ENCODE peak calls at places on chromosomes 5 and 9, in six cellular contexts. C, A, F, H, O and Q are unnamed samples.

GRCh38 chr9:10062629-10063395 is 550.0 kb downstream of the PTPRD start:
- DNase-seq in C (no peak), A (peak; percentile 2), F (no peak), H (no peak), O (no peak), Q (no peak)

GRCh38 chr5:149572576-149573231 is 8.6 kb upstream of the ARHGEF37 start:
- DNase-seq in C (no peak), A (no peak), F (no peak), H (no peak), O (no peak), Q (no peak)

GRCh38 chr5:139903805-139904565 is 108.4 kb downstream of the PSD2 start:
- DNase-seq in C (no peak), A (peak; percentile 12), F (peak; percentile 59), H (no peak), O (no peak), Q (no peak)

GRCh38 chr5:130198927-130199326 is 294.7 kb downstream of the CHSY3 start:
- DNase-seq in C (no peak), A (peak; percentile 55), F (no peak), H (no peak), O (no peak), Q (no peak)

GRCh38 chr5:95664204-95664786 is 17.7 kb downstream of the RFESD start:
- DNase-seq in C (no peak), A (peak; percentile 54), F (no peak), H (no peak), O (no peak), Q (no peak)

GRCh38 chr9:80885894-80886293 is 803.5 kb downstream of the TLE1 start:
- DNase-seq in C (peak; percentile 14), A (peak; percentile 33), F (no peak), H (no peak), O (no peak), Q (no peak)

GRCh38 chr5:16427572-16427971 is 38.0 kb downstream of the ZNF622 start:
- DNase-seq in C (no peak), A (no peak), F (no peak), H (no peak), O (no peak), Q (no peak)

GRCh38 chr5:164597293-164597900 is 1092.0 kb downstream of the MAT2B start:
- DNase-seq in C (no peak), A (no peak), F (no peak), H (no peak), O (no peak), Q (no peak)

GRCh38 chr9:83281306-83282255 is 218.6 kb upstream of the RASEF start:
- DNase-seq in C (no peak), A (peak; percentile 62), F (no peak), H (peak; percentile 74), O (no peak), Q (no peak)

GRCh38 chr5:169020102-169020501 is 280.8 kb downstream of the SLIT3 start:
- DNase-seq in C (no peak), A (peak; percentile 55), F (no peak), H (no peak), O (no peak), Q (no peak)

GRCh38 chr5:179336871-179337165 is 8.4 kb downstream of the ADAMTS2 start:
- DNase-seq in C (no peak), A (no peak), F (no peak), H (no peak), O (peak; percentile 34), Q (no peak)

GRCh38 chr9:37517977-37518376 is 32.2 kb downstream of the POLR1E start:
- DNase-seq in C (no peak), A (no peak), F (no peak), H (no peak), O (no peak), Q (no peak)

GRCh38 chr5:90366972-90367371 is 42.6 kb downstream of the CETN3 start:
- DNase-seq in C (no peak), A (no peak), F (no peak), H (no peak), O (no peak), Q (no peak)

GRCh38 chr9:76655970-76656369 is 108.3 kb upstream of the PCA3 start:
- DNase-seq in C (no peak), A (peak; percentile 70), F (no peak), H (no peak), O (no peak), Q (no peak)
- H3K4me1 ChIP-seq in C (no peaks in the 10 kb centered on the region), A (peaks cover 3% of the 10 kb centered on the region), F (peaks cover 18% of the 10 kb centered on the region), H (no peaks in the 10 kb centered on the region), O (peaks cover 45% of the 10 kb centered on the region), Q (peaks cover 32% of the 10 kb centered on the region)

GRCh38 chr5:13244151-13244550 is 700.3 kb downstream of the DNAH5 start:
- DNase-seq in C (no peak), A (no peak), F (no peak), H (no peak), O (no peak), Q (no peak)
- H3K4me3 ChIP-seq in C (no peak overlapping the region), A (no peak overlapping the region), F (no peak overlapping the region), H (no peak overlapping the region), O (no peak overlapping the region), Q (no peak overlapping the region)

DNA sequence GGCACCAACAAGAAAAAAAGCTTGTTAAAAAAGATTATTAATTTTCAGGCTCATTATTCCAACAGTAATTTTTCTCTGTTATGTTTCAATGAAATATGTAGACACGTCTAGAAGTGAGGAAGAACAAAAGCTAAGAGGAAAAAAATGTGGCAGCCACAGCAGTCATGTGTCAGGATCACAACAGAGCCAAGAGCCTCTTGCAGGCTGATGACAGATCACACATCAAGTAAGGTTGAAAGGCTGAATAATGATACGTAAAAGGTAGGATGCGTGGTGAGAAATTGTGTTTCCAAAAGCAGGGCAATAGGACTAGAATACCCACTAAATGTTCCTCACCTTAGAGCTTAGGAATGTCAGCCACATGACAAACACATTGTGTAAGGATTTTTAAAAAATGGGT is 124.8 kb downstream of the HTR1A start:
- DNase-seq in C (no peak), A (no peak), F (no peak), H (no peak), O (no peak), Q (no peak)
- H3K9me3 ChIP-seq in C (no peaks in the 10 kb centered on the region), A (no peaks in the 10 kb centered on the region), F (no peaks in the 10 kb centered on the region), H (no peaks in the 10 kb centered on the region), O (no peaks in the 10 kb centered on the region), Q (no peaks in the 10 kb centered on the region)

DNA sequence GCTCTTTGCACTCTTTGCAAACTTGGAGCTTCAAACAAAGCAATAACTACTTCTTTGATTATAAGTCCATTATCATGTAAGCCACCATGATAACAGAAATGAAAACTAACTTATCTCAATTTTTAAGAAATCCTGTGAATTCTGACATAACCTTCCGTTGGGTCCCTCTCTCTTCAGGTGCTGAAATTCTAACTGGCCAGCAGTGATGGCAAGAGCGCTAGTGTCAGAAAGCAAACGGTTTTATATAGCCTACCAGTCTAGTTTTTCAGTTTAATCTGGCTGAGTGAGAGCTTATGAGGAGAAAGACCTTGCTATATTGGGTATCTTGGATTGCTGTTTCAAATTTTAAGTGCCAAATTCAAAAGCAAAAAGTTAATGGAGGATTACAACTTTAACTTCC is 13.4 kb downstream of the NFIB start:
- DNase-seq in C (no peak), A (no peak), F (no peak), H (no peak), O (no peak), Q (no peak)
- H3K4me1 ChIP-seq in C (no peaks in the 10 kb centered on the region), A (peaks cover 17% of the 10 kb centered on the region), F (peaks cover 67% of the 10 kb centered on the region), H (peaks cover 3% of the 10 kb centered on the region), O (peaks cover 36% of the 10 kb centered on the region), Q (peaks cover 3% of the 10 kb centered on the region)

GRCh38 chr5:56361398-56361797 is 128.3 kb upstream of the ANKRD55 start:
- DNase-seq in C (no peak), A (no peak), F (no peak), H (no peak), O (no peak), Q (no peak)

GRCh38 chr5:56359809-56360685 is 126.9 kb upstream of the ANKRD55 start:
- DNase-seq in C (no peak), A (peak; percentile 15), F (no peak), H (no peak), O (no peak), Q (no peak)

GRCh38 chr5:56359429-56359781 is 126.3 kb upstream of the ANKRD55 start:
- DNase-seq in C (no peak), A (no peak), F (no peak), H (no peak), O (no peak), Q (no peak)

GRCh38 chr5:56358703-56359428 is 125.7 kb upstream of the ANKRD55 start:
- DNase-seq in C (peak; percentile 67), A (peak; percentile 41), F (no peak), H (no peak), O (no peak), Q (no peak)

GRCh38 chr5:56360816-56361215 is 127.7 kb upstream of the ANKRD55 start:
- DNase-seq in C (no peak), A (peak; percentile 47), F (no peak), H (no peak), O (no peak), Q (no peak)
- H3K4me3 ChIP-seq in C (no peak overlapping the region), A (no peak overlapping the region), F (no peak overlapping the region), H (no peak overlapping the region), O (no peak overlapping the region), Q (no peak overlapping the region)

GRCh38 chr5:2269656-2270055 is 386.9 kb upstream of the IRX4 start:
- DNase-seq in C (no peak), A (no peak), F (no peak), H (no peak), O (no peak), Q (no peak)
- H3K9me3 ChIP-seq in C (no peaks in the 10 kb centered on the region), A (no peaks in the 10 kb centered on the region), F (no peaks in the 10 kb centered on the region), H (peaks cover 1% of the 10 kb centered on the region), O (no peaks in the 10 kb centered on the region), Q (peaks cover 3% of the 10 kb centered on the region)

DNA sequence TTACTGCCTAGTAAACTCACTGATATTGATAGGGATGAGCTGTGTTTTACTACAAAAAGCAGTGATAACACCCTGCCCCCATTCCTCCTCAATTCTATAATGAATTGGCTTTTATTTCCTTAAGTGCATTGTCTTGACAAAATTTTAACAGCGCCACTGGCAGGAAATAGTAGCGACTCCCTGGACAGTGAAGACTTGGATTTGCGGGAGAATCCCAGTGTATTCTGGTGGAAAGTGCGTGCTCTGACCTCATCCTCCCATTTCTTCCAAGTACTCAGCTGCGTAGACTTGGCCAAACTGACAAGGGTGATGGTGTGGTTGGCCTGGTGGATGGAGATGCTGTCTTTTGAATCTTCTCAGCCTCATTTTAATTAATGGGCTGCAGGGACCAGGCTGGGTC is 5.3 kb downstream of the TRIO start:
- DNase-seq in C (no peak), A (no peak), F (no peak), H (no peak), O (no peak), Q (no peak)
- H3K4me1 ChIP-seq in C (peaks cover 26% of the 10 kb centered on the region), A (peaks cover 61% of the 10 kb centered on the region), F (peaks cover 56% of the 10 kb centered on the region), H (peaks cover 20% of the 10 kb centered on the region), O (peaks cover 62% of the 10 kb centered on the region), Q (peaks cover 46% of the 10 kb centered on the region)

GRCh38 chr5:176521699-176522263 is 15.4 kb downstream of the RNF44 start:
- DNase-seq in C (no peak), A (no peak), F (no peak), H (no peak), O (no peak), Q (no peak)
- H3K4me3 ChIP-seq in C (no peak overlapping the region), A (no peak overlapping the region), F (no peak overlapping the region), H (no peak overlapping the region), O (no peak overlapping the region), Q (no peak overlapping the region)

GRCh38 chr5:2302169-2302568 is 419.4 kb upstream of the IRX4 start:
- DNase-seq in C (no peak), A (no peak), F (no peak), H (no peak), O (no peak), Q (no peak)
- H3K9me3 ChIP-seq in C (no peaks in the 10 kb centered on the region), A (no peaks in the 10 kb centered on the region), F (no peaks in the 10 kb centered on the region), H (no peaks in the 10 kb centered on the region), O (no peaks in the 10 kb centered on the region), Q (peaks cover 2% of the 10 kb centered on the region)